ENCODE peak calls at places on chromosomes 16 and 17, in ten cellular contexts. U, I, L, D, N, M, K, T, Y and H are unnamed samples.

GRCh38 chr17:41893384-41893783 is 25.4 kb downstream of the ACLY start:
- DNase-seq in U (no peak), I (no peak), L (no peak), D (no peak), N (no peak), M (no peak), K (no peak), T (no peak), Y (no peak), H (no peak)

GRCh38 chr17:31677036-31677435 is 182.0 kb downstream of the COPRS start:
- DNase-seq in U (no peak), I (no peak), L (no peak), D (no peak), N (no peak), M (no peak), K (no peak), T (no peak), Y (no peak), H (no peak)

GRCh38 chr16:71883193-71883848 is 661 bp downstream of the ZNF821 start:
- DNase-seq in U (peak; percentile 36), I (peak; percentile 52), L (peak; percentile 60), D (peak; percentile 6), N (peak; percentile 23), M (peak; percentile 44), K (no peak), T (peak; percentile 50), Y (peak; percentile 24), H (no peak)

GRCh38 chr17:7136266-7136877 is 21.8 kb upstream of the ASGR2 start:
- DNase-seq in U (peak; percentile 70), I (peak; percentile 58), L (peak; percentile 85), D (peak; percentile 69), N (peak; percentile 36), M (peak; percentile 28), K (peak; percentile 34), T (peak; percentile 84), Y (peak; percentile 57), H (peak; percentile 73)

GRCh38 chr16:32116080-32116479 is 137.0 kb upstream of the TP53TG3D start:
- DNase-seq in U (no peak), I (peak; percentile 2), L (peak; percentile 19), D (no peak), N (no peak), M (no peak), K (no peak), T (no peak), Y (no peak), H (no peak)

GRCh38 chr17:57645950-57646686 is 99.0 kb downstream of the CCDC182 start:
- DNase-seq in U (no peak), I (no peak), L (no peak), D (peak; percentile 34), N (peak; percentile 20), M (no peak), K (no peak), T (no peak), Y (no peak), H (no peak)

GRCh38 chr17:6666077-6666521 is 14.5 kb downstream of the C17orf100 start:
- DNase-seq in U (peak; percentile 78), I (no peak), L (peak; percentile 79), D (peak; percentile 79), N (peak; percentile 74), M (peak; percentile 56), K (peak; percentile 60), T (peak; percentile 79), Y (peak; percentile 66), H (peak; percentile 84)

GRCh38 chr16:22424161-22424937 is 49.9 kb upstream of the CDR2 start:
- DNase-seq in U (peak; percentile 80), I (no peak), L (peak; percentile 85), D (no peak), N (no peak), M (no peak), K (no peak), T (no peak), Y (peak; percentile 40), H (peak; percentile 17)

GRCh38 chr17:79272666-79273219 is 198.1 kb downstream of the ENGASE start:
- DNase-seq in U (peak; percentile 53), I (no peak), L (no peak), D (peak; percentile 1), N (peak; percentile 55), M (no peak), K (no peak), T (no peak), Y (no peak), H (no peak)

GRCh38 chr16:67561824-67562525 is 351 bp upstream of the CTCF start:
- DNase-seq in U (peak; percentile 95), I (peak; percentile 96), L (peak; percentile 98), D (peak; percentile 95), N (peak; percentile 98), M (peak; percentile 88), K (peak; percentile 91), T (peak; percentile 99), Y (peak; percentile 98), H (peak; percentile 98)

GRCh38 chr17:39700148-39700987 is 504 bp downstream of the ERBB2 start:
- DNase-seq in U (no peak), I (no peak), L (no peak), D (peak; percentile 7), N (peak; percentile 17), M (no peak), K (no peak), T (no peak), Y (peak; percentile 51), H (peak; percentile 35)

DNA sequence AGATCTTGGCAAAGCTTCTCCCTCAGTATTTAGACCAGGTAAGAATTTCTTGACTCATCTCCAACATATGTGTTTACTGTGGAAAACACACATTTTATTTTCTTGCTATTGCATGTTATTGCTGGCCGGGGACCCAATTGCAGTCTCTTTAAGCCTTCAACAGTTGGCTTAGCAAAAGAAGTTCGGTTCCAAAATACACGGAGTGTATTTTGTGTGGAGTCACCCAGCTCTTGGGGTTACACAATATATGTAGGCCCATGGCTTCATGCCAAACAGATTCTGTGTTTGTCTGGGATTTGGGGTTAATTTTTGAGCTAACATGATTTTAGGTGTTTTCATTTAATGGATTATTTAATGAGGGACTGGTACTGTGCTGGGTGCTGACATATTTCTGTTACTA is 4.0 kb downstream of the ALDH3A2 start:
- DNase-seq in U (no peak), I (no peak), L (no peak), D (no peak), N (no peak), M (no peak), K (no peak), T (no peak), Y (no peak), H (no peak)
- H3K4me3 ChIP-seq in U (no peak overlapping the region), I (no peak overlapping the region), L (peak overlapping the region; percentile 84), D (no peak overlapping the region), N (no peak overlapping the region), M (no peak overlapping the region), K (no peak overlapping the region), T (no peak overlapping the region), Y (no peak overlapping the region), H (no peak overlapping the region)

GRCh38 chr17:62705116-62705515 is 77.6 kb downstream of the MRC2 start:
- DNase-seq in U (no peak), I (no peak), L (no peak), D (no peak), N (no peak), M (no peak), K (no peak), T (no peak), Y (no peak), H (no peak)
- H3K4me3 ChIP-seq in U (no peak overlapping the region), I (no peak overlapping the region), L (peak overlapping the region; percentile 71), D (peak overlapping the region; percentile 81), N (peak overlapping the region; percentile 79), M (no peak overlapping the region), K (peak overlapping the region; percentile 63), T (no peak overlapping the region), Y (no peak overlapping the region), H (peak overlapping the region; percentile 67)

GRCh38 chr17:511001-511690 is 158.5 kb upstream of the RPH3AL start:
- DNase-seq in U (no peak), I (no peak), L (no peak), D (peak; percentile 82), N (peak; percentile 55), M (no peak), K (peak; percentile 43), T (no peak), Y (peak; percentile 68), H (peak; percentile 72)
- H3K4me3 ChIP-seq in U (no peak overlapping the region), I (no peak overlapping the region), L (peak overlapping the region; percentile 57), D (no peak overlapping the region), N (no peak overlapping the region), M (no peak overlapping the region), K (no peak overlapping the region), T (no peak overlapping the region), Y (no peak overlapping the region), H (no peak overlapping the region)

GRCh38 chr16:11964761-11965539 is at the start of gene TNFRSF17:
- DNase-seq in U (no peak), I (no peak), L (no peak), D (peak; percentile 37), N (no peak), M (no peak), K (no peak), T (peak; percentile 95), Y (no peak), H (peak; percentile 28)
- H3K4me3 ChIP-seq in U (no peak within 1 kb of the TSS), I (no peak within 1 kb of the TSS), L (no peak within 1 kb of the TSS), D (no peak within 1 kb of the TSS), N (no peak within 1 kb of the TSS), M (no peak within 1 kb of the TSS), K (no peak within 1 kb of the TSS), T (peak within 1 kb of the TSS; percentile 91), Y (no peak within 1 kb of the TSS), H (no peak within 1 kb of the TSS)

DNA sequence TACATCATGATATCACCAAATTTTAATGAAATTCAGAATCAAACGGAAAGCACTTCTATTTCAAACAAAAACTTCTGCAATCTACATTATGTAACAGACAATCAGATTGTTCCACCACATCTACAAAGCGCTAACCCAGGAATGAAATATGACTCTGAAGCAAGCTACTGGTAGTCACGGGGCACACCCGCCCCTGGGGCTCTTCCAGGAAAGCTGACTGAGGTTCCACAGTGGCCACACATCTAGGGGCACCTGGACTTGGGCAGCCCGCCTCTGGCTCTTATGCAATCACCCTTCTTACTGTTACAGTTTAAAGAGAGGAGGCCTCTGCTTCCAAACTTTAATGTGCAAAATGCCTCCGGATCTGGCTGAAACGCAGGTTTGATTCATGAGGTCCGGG is 27.5 kb downstream of the ZCCHC14 start:
- DNase-seq in U (peak; percentile 80), I (no peak), L (peak; percentile 93), D (peak; percentile 82), N (peak; percentile 84), M (no peak), K (peak; percentile 52), T (no peak), Y (peak; percentile 43), H (peak; percentile 97)
- H3K4me3 ChIP-seq in U (no peak overlapping the region), I (peak overlapping the region; percentile 9), L (peak overlapping the region; percentile 52), D (no peak overlapping the region), N (no peak overlapping the region), M (no peak overlapping the region), K (peak overlapping the region; percentile 20), T (no peak overlapping the region), Y (no peak overlapping the region), H (peak overlapping the region; percentile 41)

GRCh38 chr17:58965221-58965620 is 141.5 kb downstream of the TRIM37 start:
- DNase-seq in U (no peak), I (no peak), L (no peak), D (no peak), N (no peak), M (no peak), K (no peak), T (no peak), Y (no peak), H (no peak)
- H3K4me3 ChIP-seq in U (no peak overlapping the region), I (no peak overlapping the region), L (no peak overlapping the region), D (no peak overlapping the region), N (no peak overlapping the region), M (no peak overlapping the region), K (no peak overlapping the region), T (no peak overlapping the region), Y (no peak overlapping the region), H (no peak overlapping the region)